ENCODE peak calls at places on chromosomes 16 and 17, in four cellular contexts. One of them, this sample, is unnamed.

GRCh38 chr17:79621151-79621940 is 10.5 kb upstream of the RBFOX3 start:
- DNase-seq in fibroblast of mammary gland: no peak
- DNase-seq in natural killer cell: no peak
- DNase-seq in ascending aorta: peak
- DNase-seq in this sample: peak

GRCh38 chr16:80254970-80255369 is 285.8 kb upstream of the DYNLRB2 start:
- DNase-seq in fibroblast of mammary gland: no peak
- DNase-seq in natural killer cell: no peak
- DNase-seq in ascending aorta: no peak
- DNase-seq in this sample: no peak

GRCh38 chr16:31872201-31872600 is 1.4 kb upstream of the ZNF267 start:
- DNase-seq in fibroblast of mammary gland: no peak
- DNase-seq in natural killer cell: no peak
- DNase-seq in ascending aorta: no peak
- DNase-seq in this sample: no peak

GRCh38 chr16:86016201-86016965 is 117.4 kb downstream of the IRF8 start:
- DNase-seq in fibroblast of mammary gland: peak
- DNase-seq in natural killer cell: no peak
- DNase-seq in ascending aorta: no peak
- DNase-seq in this sample: no peak

GRCh38 chr17:64001091-64001579 is 3.0 kb downstream of the PRR29 start:
- DNase-seq in fibroblast of mammary gland: no peak
- DNase-seq in natural killer cell: no peak
- DNase-seq in ascending aorta: peak
- DNase-seq in this sample: no peak

GRCh38 chr16:12661656-12662172 is 142.0 kb downstream of the CPPED1 start:
- DNase-seq in fibroblast of mammary gland: peak
- DNase-seq in natural killer cell: no peak
- DNase-seq in ascending aorta: no peak
- DNase-seq in this sample: peak

GRCh38 chr17:44062871-44063270 is 3.6 kb downstream of the LSM12 start:
- DNase-seq in fibroblast of mammary gland: no peak
- DNase-seq in natural killer cell: no peak
- DNase-seq in ascending aorta: no peak
- DNase-seq in this sample: no peak

GRCh38 chr16:89193576-89194293 is 6.6 kb downstream of the SLC22A31 start:
- DNase-seq in fibroblast of mammary gland: no peak
- DNase-seq in natural killer cell: no peak
- DNase-seq in ascending aorta: peak
- DNase-seq in this sample: no peak

GRCh38 chr16:75591001-75591852 is 25.0 kb downstream of the GABARAPL2 start:
- DNase-seq in fibroblast of mammary gland: peak
- DNase-seq in natural killer cell: no peak
- DNase-seq in ascending aorta: peak
- DNase-seq in this sample: no peak

GRCh38 chr17:74199306-74200092 is 4.0 kb upstream of the RPL38 start:
- DNase-seq in fibroblast of mammary gland: peak
- DNase-seq in natural killer cell: peak
- DNase-seq in ascending aorta: peak
- DNase-seq in this sample: peak

GRCh38 chr16:29840240-29840639 is 20.0 kb downstream of the MVP start:
- DNase-seq in fibroblast of mammary gland: no peak
- DNase-seq in natural killer cell: no peak
- DNase-seq in ascending aorta: no peak
- DNase-seq in this sample: no peak

GRCh38 chr16:29843942-29844341 is 19.1 kb downstream of the CDIPT start:
- DNase-seq in fibroblast of mammary gland: no peak
- DNase-seq in natural killer cell: no peak
- DNase-seq in ascending aorta: no peak
- DNase-seq in this sample: no peak

GRCh38 chr16:29844575-29845331 is 18.3 kb downstream of the CDIPT start:
- DNase-seq in fibroblast of mammary gland: peak
- DNase-seq in natural killer cell: no peak
- DNase-seq in ascending aorta: no peak
- DNase-seq in this sample: no peak

GRCh38 chr16:29841631-29842030 is 21.4 kb downstream of the MVP start:
- DNase-seq in fibroblast of mammary gland: no peak
- DNase-seq in natural killer cell: no peak
- DNase-seq in ascending aorta: no peak
- DNase-seq in this sample: no peak

GRCh38 chr16:29842732-29843346 is 20.2 kb downstream of the CDIPT start:
- DNase-seq in fibroblast of mammary gland: no peak
- DNase-seq in natural killer cell: no peak
- DNase-seq in ascending aorta: no peak
- DNase-seq in this sample: no peak
- TF ChIP-seq CTCF in fibroblast of mammary gland: peak
- TF ChIP-seq CTCF in natural killer cell: no peak
- TF ChIP-seq CTCF in ascending aorta: no peak
- TF ChIP-seq CTCF in this sample: no peak

DNA sequence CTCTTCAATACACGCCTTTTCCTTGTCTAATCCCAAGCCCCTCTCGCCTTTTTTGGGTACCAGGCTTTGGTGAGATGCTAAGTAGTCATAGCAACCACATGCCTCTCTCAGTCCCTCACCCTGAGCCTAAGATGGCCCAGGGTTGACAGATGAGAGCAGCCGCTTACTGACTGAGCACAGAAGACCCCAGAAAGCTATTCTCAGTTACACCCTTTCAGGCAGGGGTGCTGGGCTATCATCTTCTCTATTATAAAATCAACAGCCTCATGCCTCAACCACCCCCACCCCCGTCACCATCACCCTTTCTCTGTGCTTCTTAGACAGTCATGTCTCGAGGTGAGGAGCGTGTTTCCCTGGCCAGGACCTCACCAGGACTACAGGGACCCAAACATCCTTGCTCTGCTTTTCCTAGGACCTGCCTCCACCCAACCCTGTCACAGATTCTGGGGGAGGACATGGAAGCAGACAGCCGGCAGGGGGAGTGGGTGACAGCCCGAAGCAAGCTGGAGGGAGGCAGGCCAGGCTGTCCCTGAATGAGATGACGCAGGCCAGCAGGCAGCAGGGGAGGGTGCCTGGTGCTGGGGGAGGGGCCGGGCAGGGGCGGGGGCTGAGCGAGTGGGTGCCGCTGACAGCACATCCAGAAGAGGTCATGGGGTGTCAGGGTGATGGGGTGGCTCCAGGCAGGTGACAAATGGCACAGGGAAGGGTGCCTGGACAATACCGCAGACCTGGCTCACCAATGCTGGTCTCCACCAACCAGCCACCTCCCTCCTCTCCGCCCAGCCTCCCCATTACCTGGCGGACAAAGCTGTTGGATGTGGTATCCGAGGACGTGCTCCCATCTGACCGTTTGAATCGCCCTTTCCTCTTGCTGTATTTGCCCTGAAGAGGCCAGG is 3.1 kb downstream of the CACNB1 start:
- DNase-seq in fibroblast of mammary gland: peak
- DNase-seq in natural killer cell: no peak
- DNase-seq in ascending aorta: peak
- DNase-seq in this sample: no peak
- TF ChIP-seq CTCF in fibroblast of mammary gland: peak
- TF ChIP-seq CTCF in natural killer cell: no peak
- TF ChIP-seq CTCF in ascending aorta: peak
- TF ChIP-seq CTCF in this sample: peak

GRCh38 chr17:20223808-20224328 is 214.7 kb downstream of the SPECC1 start:
- DNase-seq in fibroblast of mammary gland: no peak
- DNase-seq in natural killer cell: no peak
- DNase-seq in ascending aorta: no peak
- DNase-seq in this sample: no peak
- TF ChIP-seq CTCF in fibroblast of mammary gland: no peak
- TF ChIP-seq CTCF in natural killer cell: no peak
- TF ChIP-seq CTCF in ascending aorta: no peak
- TF ChIP-seq CTCF in this sample: no peak

GRCh38 chr16:87062569-87063442 is 254.4 kb downstream of the C16orf95 start:
- DNase-seq in fibroblast of mammary gland: peak
- DNase-seq in natural killer cell: no peak
- DNase-seq in ascending aorta: peak
- DNase-seq in this sample: peak
- TF ChIP-seq CTCF in fibroblast of mammary gland: peak
- TF ChIP-seq CTCF in natural killer cell: peak
- TF ChIP-seq CTCF in ascending aorta: peak
- TF ChIP-seq CTCF in this sample: peak

This sample was measured in mesothelial cell of epicardium.